ENCODE peak calls at places on chromosomes 12 and 14, in six cellular contexts. One of them, this sample, is unnamed.

GRCh38 chr12:127125607-127126259 is 1141.2 kb upstream of the TMEM132C start:
- DNase-seq in trophoblast cell: peak; percentile 94
- DNase-seq in H9: no peak
- DNase-seq in IMR-90: peak; percentile 70
- DNase-seq in mesendoderm: peak; percentile 46
- DNase-seq in neuronal stem cell: no peak
- DNase-seq in this sample: peak; percentile 53

GRCh38 chr12:127963926-127964325 is 303.0 kb upstream of the TMEM132C start:
- DNase-seq in H9: no peak
- DNase-seq in trophoblast cell: no peak
- DNase-seq in neuronal stem cell: no peak
- DNase-seq in mesendoderm: no peak
- DNase-seq in IMR-90: no peak
- DNase-seq in this sample: no peak

GRCh38 chr14:78863143-78863542 is 693.0 kb downstream of the NRXN3 start:
- DNase-seq in mesendoderm: peak; percentile 69
- DNase-seq in H9: peak; percentile 53
- DNase-seq in trophoblast cell: peak; percentile 61
- DNase-seq in IMR-90: peak; percentile 43
- DNase-seq in neuronal stem cell: peak; percentile 68
- DNase-seq in this sample: peak; percentile 39

GRCh38 chr12:103680591-103681065 is 93.6 kb downstream of the STAB2 start:
- DNase-seq in mesendoderm: peak; percentile 93
- DNase-seq in H9: no peak
- DNase-seq in trophoblast cell: no peak
- DNase-seq in IMR-90: peak; percentile 4
- DNase-seq in neuronal stem cell: no peak
- DNase-seq in this sample: no peak

GRCh38 chr12:112906712-112907414 is at the start of gene OAS1:
- DNase-seq in IMR-90: peak; percentile 22
- DNase-seq in neuronal stem cell: no peak
- DNase-seq in H9: no peak
- DNase-seq in trophoblast cell: peak; percentile 53
- DNase-seq in mesendoderm: peak; percentile 51
- DNase-seq in this sample: peak; percentile 58

GRCh38 chr12:59403259-59403932 is 192.4 kb upstream of the SLC16A7 start:
- DNase-seq in neuronal stem cell: peak; percentile 58
- DNase-seq in H9: peak; percentile 52
- DNase-seq in IMR-90: peak; percentile 75
- DNase-seq in mesendoderm: peak; percentile 80
- DNase-seq in trophoblast cell: peak; percentile 65
- DNase-seq in this sample: peak; percentile 74

GRCh38 chr12:85516667-85517325 is 236.8 kb downstream of the ALX1 start:
- DNase-seq in mesendoderm: no peak
- DNase-seq in neuronal stem cell: no peak
- DNase-seq in IMR-90: no peak
- DNase-seq in H9: no peak
- DNase-seq in trophoblast cell: no peak
- DNase-seq in this sample: no peak

GRCh38 chr14:55701638-55702037 is 121.6 kb downstream of the KTN1 start:
- DNase-seq in mesendoderm: no peak
- DNase-seq in H9: no peak
- DNase-seq in neuronal stem cell: no peak
- DNase-seq in trophoblast cell: no peak
- DNase-seq in IMR-90: peak; percentile 75
- DNase-seq in this sample: no peak

GRCh38 chr12:14394317-14395058 is 29.0 kb downstream of the ATF7IP start:
- DNase-seq in neuronal stem cell: peak; percentile 63
- DNase-seq in H9: no peak
- DNase-seq in IMR-90: peak; percentile 84
- DNase-seq in mesendoderm: peak; percentile 92
- DNase-seq in trophoblast cell: peak; percentile 71
- DNase-seq in this sample: peak; percentile 92

GRCh38 chr14:76305474-76305826 is 70.5 kb upstream of the ESRRB start:
- DNase-seq in H9: peak; percentile 20
- DNase-seq in mesendoderm: no peak
- DNase-seq in neuronal stem cell: no peak
- DNase-seq in IMR-90: no peak
- DNase-seq in trophoblast cell: no peak
- DNase-seq in this sample: no peak

GRCh38 chr12:41026151-41026550 is 162.0 kb upstream of the PDZRN4 start:
- DNase-seq in H9: no peak
- DNase-seq in mesendoderm: no peak
- DNase-seq in IMR-90: no peak
- DNase-seq in neuronal stem cell: no peak
- DNase-seq in trophoblast cell: no peak
- DNase-seq in this sample: no peak

GRCh38 chr14:105865266-105865903 is 339.0 kb downstream of the TMEM121 start:
- DNase-seq in mesendoderm: no peak
- DNase-seq in trophoblast cell: no peak
- DNase-seq in neuronal stem cell: no peak
- DNase-seq in H9: peak; percentile 9
- DNase-seq in IMR-90: no peak
- DNase-seq in this sample: no peak

GRCh38 chr12:57127101-57127709 is 1.1 kb upstream of the LRP1 start:
- DNase-seq in trophoblast cell: peak; percentile 94
- DNase-seq in mesendoderm: peak; percentile 89
- DNase-seq in IMR-90: no peak
- DNase-seq in neuronal stem cell: peak; percentile 71
- DNase-seq in H9: peak; percentile 89
- DNase-seq in this sample: peak; percentile 60

GRCh38 chr12:63911336-63911735 is 66.8 kb downstream of the SRGAP1 start:
- DNase-seq in neuronal stem cell: no peak
- DNase-seq in trophoblast cell: no peak
- DNase-seq in H9: no peak
- DNase-seq in IMR-90: no peak
- DNase-seq in mesendoderm: peak; percentile 12
- DNase-seq in this sample: no peak

GRCh38 chr14:91946313-91947195 is 940 bp downstream of the FBLN5 start:
- DNase-seq in IMR-90: peak; percentile 41
- DNase-seq in mesendoderm: no peak
- DNase-seq in trophoblast cell: no peak
- DNase-seq in neuronal stem cell: no peak
- DNase-seq in H9: no peak
- DNase-seq in this sample: peak; percentile 40

GRCh38 chr12:104183443-104183842 is 32.1 kb upstream of the TXNRD1 start:
- DNase-seq in IMR-90: no peak
- DNase-seq in H9: no peak
- DNase-seq in trophoblast cell: no peak
- DNase-seq in mesendoderm: no peak
- DNase-seq in neuronal stem cell: no peak
- DNase-seq in this sample: no peak

DNA sequence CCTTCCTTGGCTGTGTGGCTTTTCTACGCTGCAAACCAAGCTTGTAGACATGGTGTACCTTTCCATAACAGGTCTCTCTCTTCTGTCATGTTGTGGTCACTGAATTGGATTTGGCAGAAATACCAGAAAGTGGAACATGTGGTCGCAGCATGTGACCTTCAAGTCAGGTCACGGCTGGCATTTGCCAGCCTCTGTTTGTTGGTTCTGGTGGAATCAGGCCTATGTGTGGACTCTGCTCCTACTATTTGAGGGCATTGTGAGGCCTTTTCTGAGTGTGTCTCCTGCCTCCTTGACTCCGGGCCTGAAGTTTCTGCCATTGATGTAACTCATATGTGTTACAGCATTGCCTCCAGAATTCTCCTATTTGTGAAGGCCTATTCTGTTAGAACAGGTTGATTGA is 116.7 kb downstream of the CACNA1C start:
- DNase-seq in IMR-90: no peak
- DNase-seq in H9: no peak
- DNase-seq in neuronal stem cell: no peak
- DNase-seq in mesendoderm: no peak
- DNase-seq in trophoblast cell: no peak
- DNase-seq in this sample: no peak
- H3K4me1 ChIP-seq in IMR-90: peaks cover 7% of the 10 kb centered on the region
- H3K4me1 ChIP-seq in H9: peaks cover 6% of the 10 kb centered on the region
- H3K4me1 ChIP-seq in neuronal stem cell: peaks cover 12% of the 10 kb centered on the region
- H3K4me1 ChIP-seq in mesendoderm: peaks cover 17% of the 10 kb centered on the region
- H3K4me1 ChIP-seq in trophoblast cell: no peaks in the 10 kb centered on the region
- H3K4me1 ChIP-seq in this sample: no peaks in the 10 kb centered on the region

GRCh38 chr14:102250636-102251035 is 54.3 kb downstream of the MOK start:
- DNase-seq in H9: no peak
- DNase-seq in trophoblast cell: no peak
- DNase-seq in IMR-90: no peak
- DNase-seq in mesendoderm: no peak
- DNase-seq in neuronal stem cell: no peak
- DNase-seq in this sample: no peak

GRCh38 chr14:102248121-102248520 is 56.8 kb downstream of the MOK start:
- DNase-seq in H9: no peak
- DNase-seq in trophoblast cell: no peak
- DNase-seq in neuronal stem cell: no peak
- DNase-seq in mesendoderm: peak; percentile 95
- DNase-seq in IMR-90: peak; percentile 20
- DNase-seq in this sample: peak; percentile 19

GRCh38 chr14:102246071-102246470 is 58.9 kb downstream of the MOK start:
- DNase-seq in trophoblast cell: no peak
- DNase-seq in mesendoderm: no peak
- DNase-seq in neuronal stem cell: no peak
- DNase-seq in H9: no peak
- DNase-seq in IMR-90: no peak
- DNase-seq in this sample: no peak

GRCh38 chr14:102251161-102251560 is 53.8 kb downstream of the MOK start:
- DNase-seq in neuronal stem cell: no peak
- DNase-seq in mesendoderm: no peak
- DNase-seq in H9: no peak
- DNase-seq in IMR-90: no peak
- DNase-seq in trophoblast cell: peak; percentile 39
- DNase-seq in this sample: no peak

DNA sequence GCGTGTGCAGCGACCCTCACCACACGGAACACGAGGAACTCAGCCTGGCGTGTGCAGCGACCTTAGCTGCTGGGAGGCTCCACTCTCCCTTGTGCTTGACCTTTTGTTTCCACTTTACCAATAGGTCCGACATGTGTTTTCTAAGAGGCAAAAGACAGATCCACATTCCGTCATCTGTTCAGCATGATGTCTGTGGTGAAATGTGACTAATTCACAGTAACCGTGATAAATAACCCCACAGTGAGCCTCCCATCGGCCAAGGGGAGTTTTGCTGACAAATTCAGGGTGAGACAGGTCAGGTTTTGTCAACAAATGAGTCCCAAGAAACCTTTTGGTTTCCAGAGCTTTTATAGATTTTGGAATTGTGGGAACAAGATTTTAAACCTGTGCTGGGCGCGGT is 55.9 kb downstream of the MOK start:
- DNase-seq in trophoblast cell: no peak
- DNase-seq in H9: no peak
- DNase-seq in IMR-90: peak; percentile 55
- DNase-seq in neuronal stem cell: no peak
- DNase-seq in mesendoderm: peak; percentile 28
- DNase-seq in this sample: peak; percentile 90
- H3K18ac ChIP-seq in trophoblast cell: no peak overlapping the region
- H3K18ac ChIP-seq in H9: no peak overlapping the region
- H3K18ac ChIP-seq in IMR-90: no peak overlapping the region
- H3K18ac ChIP-seq in neuronal stem cell: peak overlapping the region; percentile 65
- H3K18ac ChIP-seq in mesendoderm: peak overlapping the region; percentile 0
- H3K18ac ChIP-seq in this sample: no peak overlapping the region

DNA sequence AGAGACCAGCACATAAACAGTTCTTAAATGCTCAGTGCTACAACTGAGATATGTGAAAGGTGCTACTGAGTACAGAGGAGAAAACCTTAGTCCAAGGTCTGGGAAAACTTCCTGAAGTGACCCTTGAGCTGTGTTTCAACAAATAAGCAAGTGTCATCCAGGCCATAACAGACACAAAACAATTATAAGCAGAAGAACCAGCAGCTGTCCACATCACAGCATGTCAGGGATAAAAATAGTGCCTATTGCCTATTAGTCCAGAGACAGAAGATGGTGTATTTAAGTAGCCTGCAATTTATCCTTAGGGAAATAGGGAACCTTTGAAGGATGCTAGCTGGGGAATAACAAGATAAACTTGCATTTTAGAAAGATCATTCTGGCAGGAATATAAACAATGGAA is 237.8 kb downstream of the SPTSSA start:
- DNase-seq in mesendoderm: no peak
- DNase-seq in H9: no peak
- DNase-seq in trophoblast cell: no peak
- DNase-seq in neuronal stem cell: no peak
- DNase-seq in IMR-90: no peak
- DNase-seq in this sample: no peak
- H3K4me1 ChIP-seq in mesendoderm: peaks cover 2% of the 10 kb centered on the region
- H3K4me1 ChIP-seq in H9: no peaks in the 10 kb centered on the region
- H3K4me1 ChIP-seq in trophoblast cell: peaks cover 18% of the 10 kb centered on the region
- H3K4me1 ChIP-seq in neuronal stem cell: peaks cover 19% of the 10 kb centered on the region
- H3K4me1 ChIP-seq in IMR-90: no peaks in the 10 kb centered on the region
- H3K4me1 ChIP-seq in this sample: no peaks in the 10 kb centered on the region

GRCh38 chr14:94550041-94550440 is 11.2 kb upstream of the SERPINA4 start:
- DNase-seq in trophoblast cell: no peak
- DNase-seq in H9: peak; percentile 45
- DNase-seq in mesendoderm: no peak
- DNase-seq in IMR-90: no peak
- DNase-seq in neuronal stem cell: no peak
- DNase-seq in this sample: no peak

GRCh38 chr14:94547726-94548125 is 13.5 kb upstream of the SERPINA4 start:
- DNase-seq in mesendoderm: no peak
- DNase-seq in H9: no peak
- DNase-seq in IMR-90: no peak
- DNase-seq in trophoblast cell: no peak
- DNase-seq in neuronal stem cell: no peak
- DNase-seq in this sample: no peak

GRCh38 chr14:94548131-94548998 is 12.9 kb upstream of the SERPINA4 start:
- DNase-seq in H9: no peak
- DNase-seq in mesendoderm: no peak
- DNase-seq in neuronal stem cell: no peak
- DNase-seq in trophoblast cell: no peak
- DNase-seq in IMR-90: no peak
- DNase-seq in this sample: no peak

GRCh38 chr14:94547151-94547680 is 14.0 kb upstream of the SERPINA4 start:
- DNase-seq in mesendoderm: no peak
- DNase-seq in IMR-90: no peak
- DNase-seq in trophoblast cell: no peak
- DNase-seq in neuronal stem cell: no peak
- DNase-seq in H9: no peak
- DNase-seq in this sample: no peak

DNA sequence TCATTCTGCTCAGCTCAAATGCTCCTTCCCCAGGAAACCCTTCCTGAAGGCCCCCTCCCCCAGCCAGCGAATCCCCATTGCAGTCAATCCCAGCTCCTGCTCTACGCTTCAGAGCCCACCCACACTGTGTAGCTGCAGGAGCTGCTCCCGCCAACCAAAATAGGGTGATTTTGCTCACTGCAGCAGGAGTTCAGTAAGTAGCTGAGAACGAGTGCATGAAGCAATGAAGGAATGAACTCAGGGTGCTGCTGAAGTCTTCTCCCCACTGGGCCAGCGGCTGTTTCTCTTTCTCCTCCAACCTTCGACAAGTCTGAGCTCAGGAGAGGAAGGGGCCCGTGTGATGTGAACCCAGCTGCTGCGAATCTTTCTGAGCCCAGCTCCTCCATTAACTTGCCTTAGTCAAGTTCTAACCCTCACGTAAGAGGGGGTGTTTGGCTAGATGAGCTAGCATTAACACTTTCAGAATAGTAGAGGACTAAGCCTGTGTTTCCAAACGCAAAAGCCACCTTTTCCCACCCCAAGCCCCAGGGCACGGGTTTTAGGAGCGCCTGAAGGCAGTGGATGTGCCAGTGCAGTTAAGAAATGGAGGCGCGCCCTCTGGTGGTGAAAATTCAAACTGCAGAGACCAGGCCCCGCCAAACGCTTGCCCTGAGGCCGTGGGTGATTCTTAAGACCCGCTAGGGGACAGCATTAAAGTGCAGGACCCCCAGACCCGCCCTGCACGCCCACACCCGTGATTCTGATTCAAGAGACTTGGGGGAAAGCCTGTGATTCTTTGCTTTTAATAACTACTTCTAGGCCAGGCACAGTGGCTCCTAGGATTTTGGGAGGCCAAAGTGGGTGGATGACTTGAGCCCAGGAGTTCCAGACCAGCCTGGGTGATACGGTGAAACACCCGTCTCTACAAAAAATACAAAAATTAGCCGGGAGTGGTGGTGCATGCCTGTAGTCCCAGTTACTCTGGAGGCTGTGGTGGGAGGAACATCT is 11.9 kb upstream of the SERPINA4 start:
- DNase-seq in trophoblast cell: peak; percentile 82
- DNase-seq in mesendoderm: peak; percentile 81
- DNase-seq in IMR-90: peak; percentile 36
- DNase-seq in neuronal stem cell: peak; percentile 83
- DNase-seq in H9: peak; percentile 87
- DNase-seq in this sample: peak; percentile 1
- H3K18ac ChIP-seq in trophoblast cell: no peak overlapping the region
- H3K18ac ChIP-seq in mesendoderm: no peak overlapping the region
- H3K18ac ChIP-seq in IMR-90: no peak overlapping the region
- H3K18ac ChIP-seq in neuronal stem cell: no peak overlapping the region
- H3K18ac ChIP-seq in H9: no peak overlapping the region
- H3K18ac ChIP-seq in this sample: no peak overlapping the region

This sample was measured in mesenchymal stem cell.